ENCODE peak calls at places on chromosome X, in six cellular contexts. One of them, this sample, is unnamed.

GRCh38 chrX:39974228-39974627 is 123.5 kb downstream of the BCOR start:
- DNase-seq in naive thymus-derived CD8-positive, alpha-beta T cell: no peak
- DNase-seq in LoVo: no peak
- DNase-seq in NCI-H1105 treated with DMSO at 0.1 percent for 48 hours: no peak
- DNase-seq in natural killer cell treated with Interleukin-12 subunit alpha and Interleukin-12 subunit beta and Interleukin-15 and Interleukin-18, amount 100 ng/mL, for 72 hours: no peak
- DNase-seq in activated CD4-positive, alpha-beta T cell treated with anti-CD3 and anti-CD28 coated beads, Interleukin-2, amount 10 ng/mL, durations not matched to agents 7 days and 5 days: no peak
- DNase-seq in this sample: no peak

GRCh38 chrX:131083510-131084142 is 25.5 kb downstream of the ARHGAP36 start:
- DNase-seq in naive thymus-derived CD8-positive, alpha-beta T cell: no peak
- DNase-seq in activated CD4-positive, alpha-beta T cell treated with anti-CD3 and anti-CD28 coated beads, Interleukin-2, amount 10 ng/mL, durations not matched to agents 7 days and 5 days: no peak
- DNase-seq in LoVo: no peak
- DNase-seq in NCI-H1105 treated with DMSO at 0.1 percent for 48 hours: no peak
- DNase-seq in natural killer cell treated with Interleukin-12 subunit alpha and Interleukin-12 subunit beta and Interleukin-15 and Interleukin-18, amount 100 ng/mL, for 72 hours: no peak
- DNase-seq in this sample: no peak

GRCh38 chrX:78327370-78328048 is at the start of gene CYSLTR1:
- DNase-seq in natural killer cell treated with Interleukin-12 subunit alpha and Interleukin-12 subunit beta and Interleukin-15 and Interleukin-18, amount 100 ng/mL, for 72 hours: no peak
- DNase-seq in naive thymus-derived CD8-positive, alpha-beta T cell: no peak
- DNase-seq in activated CD4-positive, alpha-beta T cell treated with anti-CD3 and anti-CD28 coated beads, Interleukin-2, amount 10 ng/mL, durations not matched to agents 7 days and 5 days: no peak
- DNase-seq in LoVo: no peak
- DNase-seq in NCI-H1105 treated with DMSO at 0.1 percent for 48 hours: no peak
- DNase-seq in this sample: no peak

GRCh38 chrX:39519213-39519544 is 578.6 kb downstream of the BCOR start:
- DNase-seq in natural killer cell treated with Interleukin-12 subunit alpha and Interleukin-12 subunit beta and Interleukin-15 and Interleukin-18, amount 100 ng/mL, for 72 hours: no peak
- DNase-seq in naive thymus-derived CD8-positive, alpha-beta T cell: no peak
- DNase-seq in activated CD4-positive, alpha-beta T cell treated with anti-CD3 and anti-CD28 coated beads, Interleukin-2, amount 10 ng/mL, durations not matched to agents 7 days and 5 days: no peak
- DNase-seq in LoVo: no peak
- DNase-seq in NCI-H1105 treated with DMSO at 0.1 percent for 48 hours: peak; percentile 86
- DNase-seq in this sample: peak; percentile 58

GRCh38 chrX:38627683-38628082 is 66.3 kb downstream of the TSPAN7 start:
- DNase-seq in naive thymus-derived CD8-positive, alpha-beta T cell: peak; percentile 9
- DNase-seq in natural killer cell treated with Interleukin-12 subunit alpha and Interleukin-12 subunit beta and Interleukin-15 and Interleukin-18, amount 100 ng/mL, for 72 hours: no peak
- DNase-seq in NCI-H1105 treated with DMSO at 0.1 percent for 48 hours: no peak
- DNase-seq in LoVo: no peak
- DNase-seq in activated CD4-positive, alpha-beta T cell treated with anti-CD3 and anti-CD28 coated beads, Interleukin-2, amount 10 ng/mL, durations not matched to agents 7 days and 5 days: peak; percentile 7
- DNase-seq in this sample: peak; percentile 31

GRCh38 chrX:37905436-37906147 is 58.2 kb upstream of the DYNLT3 start:
- DNase-seq in activated CD4-positive, alpha-beta T cell treated with anti-CD3 and anti-CD28 coated beads, Interleukin-2, amount 10 ng/mL, durations not matched to agents 7 days and 5 days: no peak
- DNase-seq in naive thymus-derived CD8-positive, alpha-beta T cell: no peak
- DNase-seq in NCI-H1105 treated with DMSO at 0.1 percent for 48 hours: peak; percentile 37
- DNase-seq in LoVo: peak; percentile 28
- DNase-seq in natural killer cell treated with Interleukin-12 subunit alpha and Interleukin-12 subunit beta and Interleukin-15 and Interleukin-18, amount 100 ng/mL, for 72 hours: no peak
- DNase-seq in this sample: peak; percentile 40

GRCh38 chrX:44152867-44153266 is 179.7 kb upstream of the NDP start:
- DNase-seq in LoVo: no peak
- DNase-seq in natural killer cell treated with Interleukin-12 subunit alpha and Interleukin-12 subunit beta and Interleukin-15 and Interleukin-18, amount 100 ng/mL, for 72 hours: no peak
- DNase-seq in activated CD4-positive, alpha-beta T cell treated with anti-CD3 and anti-CD28 coated beads, Interleukin-2, amount 10 ng/mL, durations not matched to agents 7 days and 5 days: no peak
- DNase-seq in naive thymus-derived CD8-positive, alpha-beta T cell: no peak
- DNase-seq in NCI-H1105 treated with DMSO at 0.1 percent for 48 hours: no peak
- DNase-seq in this sample: no peak

GRCh38 chrX:42246814-42247213 is 323.5 kb upstream of the CASK start:
- DNase-seq in LoVo: no peak
- DNase-seq in NCI-H1105 treated with DMSO at 0.1 percent for 48 hours: no peak
- DNase-seq in naive thymus-derived CD8-positive, alpha-beta T cell: no peak
- DNase-seq in activated CD4-positive, alpha-beta T cell treated with anti-CD3 and anti-CD28 coated beads, Interleukin-2, amount 10 ng/mL, durations not matched to agents 7 days and 5 days: no peak
- DNase-seq in natural killer cell treated with Interleukin-12 subunit alpha and Interleukin-12 subunit beta and Interleukin-15 and Interleukin-18, amount 100 ng/mL, for 72 hours: no peak
- DNase-seq in this sample: no peak

GRCh38 chrX:1334854-1335253 is 1.7 kb upstream of the IL3RA start:
- DNase-seq in LoVo: no peak
- DNase-seq in NCI-H1105 treated with DMSO at 0.1 percent for 48 hours: no peak
- DNase-seq in naive thymus-derived CD8-positive, alpha-beta T cell: no peak
- DNase-seq in natural killer cell treated with Interleukin-12 subunit alpha and Interleukin-12 subunit beta and Interleukin-15 and Interleukin-18, amount 100 ng/mL, for 72 hours: no peak
- DNase-seq in activated CD4-positive, alpha-beta T cell treated with anti-CD3 and anti-CD28 coated beads, Interleukin-2, amount 10 ng/mL, durations not matched to agents 7 days and 5 days: no peak
- DNase-seq in this sample: no peak

GRCh38 chrX:69025802-69026301 is 139.4 kb downstream of the PJA1 start:
- DNase-seq in activated CD4-positive, alpha-beta T cell treated with anti-CD3 and anti-CD28 coated beads, Interleukin-2, amount 10 ng/mL, durations not matched to agents 7 days and 5 days: no peak
- DNase-seq in natural killer cell treated with Interleukin-12 subunit alpha and Interleukin-12 subunit beta and Interleukin-15 and Interleukin-18, amount 100 ng/mL, for 72 hours: no peak
- DNase-seq in naive thymus-derived CD8-positive, alpha-beta T cell: no peak
- DNase-seq in LoVo: peak; percentile 12
- DNase-seq in NCI-H1105 treated with DMSO at 0.1 percent for 48 hours: no peak
- DNase-seq in this sample: no peak

GRCh38 chrX:3124041-3124440 is 82.8 kb downstream of the ARSF start:
- DNase-seq in activated CD4-positive, alpha-beta T cell treated with anti-CD3 and anti-CD28 coated beads, Interleukin-2, amount 10 ng/mL, durations not matched to agents 7 days and 5 days: no peak
- DNase-seq in LoVo: no peak
- DNase-seq in naive thymus-derived CD8-positive, alpha-beta T cell: no peak
- DNase-seq in natural killer cell treated with Interleukin-12 subunit alpha and Interleukin-12 subunit beta and Interleukin-15 and Interleukin-18, amount 100 ng/mL, for 72 hours: no peak
- DNase-seq in NCI-H1105 treated with DMSO at 0.1 percent for 48 hours: no peak
- DNase-seq in this sample: no peak

GRCh38 chrX:64580605-64581004 is 185.4 kb upstream of the MTMR8 start:
- DNase-seq in NCI-H1105 treated with DMSO at 0.1 percent for 48 hours: no peak
- DNase-seq in naive thymus-derived CD8-positive, alpha-beta T cell: no peak
- DNase-seq in LoVo: no peak
- DNase-seq in natural killer cell treated with Interleukin-12 subunit alpha and Interleukin-12 subunit beta and Interleukin-15 and Interleukin-18, amount 100 ng/mL, for 72 hours: no peak
- DNase-seq in activated CD4-positive, alpha-beta T cell treated with anti-CD3 and anti-CD28 coated beads, Interleukin-2, amount 10 ng/mL, durations not matched to agents 7 days and 5 days: no peak
- DNase-seq in this sample: no peak

GRCh38 chrX:96052078-96052477 is 632.6 kb upstream of the DIAPH2 start:
- DNase-seq in LoVo: no peak
- DNase-seq in natural killer cell treated with Interleukin-12 subunit alpha and Interleukin-12 subunit beta and Interleukin-15 and Interleukin-18, amount 100 ng/mL, for 72 hours: no peak
- DNase-seq in naive thymus-derived CD8-positive, alpha-beta T cell: no peak
- DNase-seq in NCI-H1105 treated with DMSO at 0.1 percent for 48 hours: no peak
- DNase-seq in activated CD4-positive, alpha-beta T cell treated with anti-CD3 and anti-CD28 coated beads, Interleukin-2, amount 10 ng/mL, durations not matched to agents 7 days and 5 days: no peak
- DNase-seq in this sample: no peak

GRCh38 chrX:106740193-106740780 is 13.8 kb downstream of the RNF128 start:
- DNase-seq in natural killer cell treated with Interleukin-12 subunit alpha and Interleukin-12 subunit beta and Interleukin-15 and Interleukin-18, amount 100 ng/mL, for 72 hours: no peak
- DNase-seq in naive thymus-derived CD8-positive, alpha-beta T cell: no peak
- DNase-seq in NCI-H1105 treated with DMSO at 0.1 percent for 48 hours: no peak
- DNase-seq in activated CD4-positive, alpha-beta T cell treated with anti-CD3 and anti-CD28 coated beads, Interleukin-2, amount 10 ng/mL, durations not matched to agents 7 days and 5 days: no peak
- DNase-seq in LoVo: no peak
- DNase-seq in this sample: no peak

GRCh38 chrX:26558719-26559386 is 342.9 kb downstream of the MAGEB5 start:
- DNase-seq in activated CD4-positive, alpha-beta T cell treated with anti-CD3 and anti-CD28 coated beads, Interleukin-2, amount 10 ng/mL, durations not matched to agents 7 days and 5 days: no peak
- DNase-seq in naive thymus-derived CD8-positive, alpha-beta T cell: no peak
- DNase-seq in NCI-H1105 treated with DMSO at 0.1 percent for 48 hours: no peak
- DNase-seq in natural killer cell treated with Interleukin-12 subunit alpha and Interleukin-12 subunit beta and Interleukin-15 and Interleukin-18, amount 100 ng/mL, for 72 hours: no peak
- DNase-seq in LoVo: no peak
- DNase-seq in this sample: no peak

GRCh38 chrX:128781506-128781905 is 729.3 kb upstream of the ACTRT1 start:
- DNase-seq in activated CD4-positive, alpha-beta T cell treated with anti-CD3 and anti-CD28 coated beads, Interleukin-2, amount 10 ng/mL, durations not matched to agents 7 days and 5 days: peak; percentile 31
- DNase-seq in NCI-H1105 treated with DMSO at 0.1 percent for 48 hours: peak; percentile 7
- DNase-seq in LoVo: no peak
- DNase-seq in naive thymus-derived CD8-positive, alpha-beta T cell: peak; percentile 16
- DNase-seq in natural killer cell treated with Interleukin-12 subunit alpha and Interleukin-12 subunit beta and Interleukin-15 and Interleukin-18, amount 100 ng/mL, for 72 hours: no peak
- DNase-seq in this sample: peak; percentile 70

GRCh38 chrX:105701310-105702052 is 120.9 kb upstream of the NRK start:
- DNase-seq in LoVo: no peak
- DNase-seq in activated CD4-positive, alpha-beta T cell treated with anti-CD3 and anti-CD28 coated beads, Interleukin-2, amount 10 ng/mL, durations not matched to agents 7 days and 5 days: no peak
- DNase-seq in natural killer cell treated with Interleukin-12 subunit alpha and Interleukin-12 subunit beta and Interleukin-15 and Interleukin-18, amount 100 ng/mL, for 72 hours: no peak
- DNase-seq in naive thymus-derived CD8-positive, alpha-beta T cell: no peak
- DNase-seq in NCI-H1105 treated with DMSO at 0.1 percent for 48 hours: peak; percentile 14
- DNase-seq in this sample: no peak

GRCh38 chrX:43756076-43756475 is 100.0 kb downstream of the MAOA start:
- DNase-seq in NCI-H1105 treated with DMSO at 0.1 percent for 48 hours: no peak
- DNase-seq in LoVo: no peak
- DNase-seq in natural killer cell treated with Interleukin-12 subunit alpha and Interleukin-12 subunit beta and Interleukin-15 and Interleukin-18, amount 100 ng/mL, for 72 hours: no peak
- DNase-seq in naive thymus-derived CD8-positive, alpha-beta T cell: no peak
- DNase-seq in activated CD4-positive, alpha-beta T cell treated with anti-CD3 and anti-CD28 coated beads, Interleukin-2, amount 10 ng/mL, durations not matched to agents 7 days and 5 days: no peak
- DNase-seq in this sample: no peak

GRCh38 chrX:5397409-5397808 is 831.3 kb downstream of the NLGN4X start:
- DNase-seq in natural killer cell treated with Interleukin-12 subunit alpha and Interleukin-12 subunit beta and Interleukin-15 and Interleukin-18, amount 100 ng/mL, for 72 hours: no peak
- DNase-seq in naive thymus-derived CD8-positive, alpha-beta T cell: no peak
- DNase-seq in NCI-H1105 treated with DMSO at 0.1 percent for 48 hours: no peak
- DNase-seq in LoVo: no peak
- DNase-seq in activated CD4-positive, alpha-beta T cell treated with anti-CD3 and anti-CD28 coated beads, Interleukin-2, amount 10 ng/mL, durations not matched to agents 7 days and 5 days: no peak
- DNase-seq in this sample: no peak

GRCh38 chrX:136768469-136769084 is 12.2 kb downstream of the ARHGEF6 start:
- DNase-seq in NCI-H1105 treated with DMSO at 0.1 percent for 48 hours: no peak
- DNase-seq in natural killer cell treated with Interleukin-12 subunit alpha and Interleukin-12 subunit beta and Interleukin-15 and Interleukin-18, amount 100 ng/mL, for 72 hours: no peak
- DNase-seq in activated CD4-positive, alpha-beta T cell treated with anti-CD3 and anti-CD28 coated beads, Interleukin-2, amount 10 ng/mL, durations not matched to agents 7 days and 5 days: peak; percentile 48
- DNase-seq in LoVo: no peak
- DNase-seq in naive thymus-derived CD8-positive, alpha-beta T cell: no peak
- DNase-seq in this sample: no peak

GRCh38 chrX:18899796-18900380 is 84.0 kb downstream of the PHKA2 start:
- DNase-seq in natural killer cell treated with Interleukin-12 subunit alpha and Interleukin-12 subunit beta and Interleukin-15 and Interleukin-18, amount 100 ng/mL, for 72 hours: no peak
- DNase-seq in activated CD4-positive, alpha-beta T cell treated with anti-CD3 and anti-CD28 coated beads, Interleukin-2, amount 10 ng/mL, durations not matched to agents 7 days and 5 days: no peak
- DNase-seq in LoVo: no peak
- DNase-seq in NCI-H1105 treated with DMSO at 0.1 percent for 48 hours: no peak
- DNase-seq in naive thymus-derived CD8-positive, alpha-beta T cell: peak; percentile 22
- DNase-seq in this sample: no peak

GRCh38 chrX:72126048-72126415 is 5.7 kb downstream of the RTL5 start:
- DNase-seq in activated CD4-positive, alpha-beta T cell treated with anti-CD3 and anti-CD28 coated beads, Interleukin-2, amount 10 ng/mL, durations not matched to agents 7 days and 5 days: no peak
- DNase-seq in NCI-H1105 treated with DMSO at 0.1 percent for 48 hours: no peak
- DNase-seq in LoVo: no peak
- DNase-seq in natural killer cell treated with Interleukin-12 subunit alpha and Interleukin-12 subunit beta and Interleukin-15 and Interleukin-18, amount 100 ng/mL, for 72 hours: no peak
- DNase-seq in naive thymus-derived CD8-positive, alpha-beta T cell: no peak
- DNase-seq in this sample: peak; percentile 74

GRCh38 chrX:137568741-137569469 is 3.0 kb downstream of the ZIC3 start:
- DNase-seq in naive thymus-derived CD8-positive, alpha-beta T cell: no peak
- DNase-seq in NCI-H1105 treated with DMSO at 0.1 percent for 48 hours: peak; percentile 60
- DNase-seq in activated CD4-positive, alpha-beta T cell treated with anti-CD3 and anti-CD28 coated beads, Interleukin-2, amount 10 ng/mL, durations not matched to agents 7 days and 5 days: no peak
- DNase-seq in natural killer cell treated with Interleukin-12 subunit alpha and Interleukin-12 subunit beta and Interleukin-15 and Interleukin-18, amount 100 ng/mL, for 72 hours: no peak
- DNase-seq in LoVo: no peak
- DNase-seq in this sample: peak; percentile 35